ENCODE peak calls at places on chromosomes 12 and 14, in eight cellular contexts. One of them, this sample, is unnamed. For H3K36me3, the result is how much of the 10 kb centered on the place peaks cover.

GRCh38 chr12:8950702-8951478 is 1.4 kb upstream of the M6PR start:
- DNase-seq in ascending aorta: no peak
- DNase-seq in CD8-positive, alpha-beta T cell: peak
- DNase-seq in pancreas: no peak
- DNase-seq in PC-3: no peak
- DNase-seq in mammary epithelial cell: no peak
- DNase-seq in thyroid gland: no peak
- DNase-seq in mucosa of descending colon: no peak
- DNase-seq in this sample: no peak

GRCh38 chr12:118288174-118288573 is 84.5 kb downstream of the TAOK3 start:
- DNase-seq in PC-3: no peak
- DNase-seq in pancreas: no peak
- DNase-seq in CD8-positive, alpha-beta T cell: no peak
- DNase-seq in mucosa of descending colon: no peak
- DNase-seq in mammary epithelial cell: no peak
- DNase-seq in thyroid gland: no peak
- DNase-seq in ascending aorta: no peak
- DNase-seq in this sample: no peak

GRCh38 chr14:75886661-75887348 is 95.0 kb downstream of the TGFB3 start:
- DNase-seq in pancreas: no peak
- DNase-seq in CD8-positive, alpha-beta T cell: no peak
- DNase-seq in thyroid gland: no peak
- DNase-seq in mucosa of descending colon: no peak
- DNase-seq in PC-3: no peak
- DNase-seq in ascending aorta: no peak
- DNase-seq in mammary epithelial cell: peak
- DNase-seq in this sample: no peak

GRCh38 chr12:78189656-78190055 is 359.0 kb downstream of the NAV3 start:
- DNase-seq in thyroid gland: no peak
- DNase-seq in mucosa of descending colon: no peak
- DNase-seq in ascending aorta: no peak
- DNase-seq in mammary epithelial cell: no peak
- DNase-seq in pancreas: no peak
- DNase-seq in PC-3: no peak
- DNase-seq in CD8-positive, alpha-beta T cell: no peak
- DNase-seq in this sample: no peak

GRCh38 chr14:20751963-20752562 is 6.4 kb downstream of the EDDM3A start:
- DNase-seq in ascending aorta: no peak
- DNase-seq in mucosa of descending colon: no peak
- DNase-seq in CD8-positive, alpha-beta T cell: no peak
- DNase-seq in pancreas: no peak
- DNase-seq in mammary epithelial cell: peak
- DNase-seq in PC-3: no peak
- DNase-seq in thyroid gland: no peak
- DNase-seq in this sample: no peak

GRCh38 chr12:125220404-125221273 is 155.4 kb downstream of the AACS start:
- DNase-seq in ascending aorta: no peak
- DNase-seq in thyroid gland: peak
- DNase-seq in CD8-positive, alpha-beta T cell: no peak
- DNase-seq in mucosa of descending colon: no peak
- DNase-seq in PC-3: no peak
- DNase-seq in mammary epithelial cell: peak
- DNase-seq in pancreas: peak
- DNase-seq in this sample: no peak

GRCh38 chr14:30064454-30064853 is 136.8 kb upstream of the PRKD1 start:
- DNase-seq in mucosa of descending colon: no peak
- DNase-seq in thyroid gland: no peak
- DNase-seq in CD8-positive, alpha-beta T cell: no peak
- DNase-seq in PC-3: no peak
- DNase-seq in ascending aorta: no peak
- DNase-seq in mammary epithelial cell: no peak
- DNase-seq in pancreas: no peak
- DNase-seq in this sample: no peak

GRCh38 chr12:13597166-13597565 is 384.2 kb downstream of the GRIN2B start:
- DNase-seq in CD8-positive, alpha-beta T cell: no peak
- DNase-seq in thyroid gland: no peak
- DNase-seq in pancreas: no peak
- DNase-seq in mammary epithelial cell: no peak
- DNase-seq in mucosa of descending colon: no peak
- DNase-seq in ascending aorta: no peak
- DNase-seq in PC-3: no peak
- DNase-seq in this sample: no peak

GRCh38 chr12:121325922-121326396 is 26.3 kb downstream of the ANAPC5 start:
- DNase-seq in ascending aorta: no peak
- DNase-seq in CD8-positive, alpha-beta T cell: no peak
- DNase-seq in mucosa of descending colon: no peak
- DNase-seq in mammary epithelial cell: no peak
- DNase-seq in thyroid gland: no peak
- DNase-seq in PC-3: no peak
- DNase-seq in pancreas: peak
- DNase-seq in this sample: no peak

GRCh38 chr12:89016970-89017778 is 335.1 kb downstream of the DUSP6 start:
- DNase-seq in mucosa of descending colon: peak
- DNase-seq in ascending aorta: no peak
- DNase-seq in pancreas: peak
- DNase-seq in PC-3: peak
- DNase-seq in thyroid gland: peak
- DNase-seq in mammary epithelial cell: peak
- DNase-seq in CD8-positive, alpha-beta T cell: no peak
- DNase-seq in this sample: peak

GRCh38 chr14:94850332-94851211 is 80.7 kb upstream of the GSC start:
- DNase-seq in pancreas: peak
- DNase-seq in mammary epithelial cell: no peak
- DNase-seq in CD8-positive, alpha-beta T cell: no peak
- DNase-seq in thyroid gland: peak
- DNase-seq in PC-3: no peak
- DNase-seq in ascending aorta: no peak
- DNase-seq in mucosa of descending colon: no peak
- DNase-seq in this sample: peak

GRCh38 chr14:104820669-104821228 is 19.8 kb downstream of the ZBTB42 start:
- DNase-seq in mucosa of descending colon: peak
- DNase-seq in ascending aorta: no peak
- DNase-seq in thyroid gland: peak
- DNase-seq in PC-3: no peak
- DNase-seq in mammary epithelial cell: peak
- DNase-seq in pancreas: peak
- DNase-seq in CD8-positive, alpha-beta T cell: no peak
- DNase-seq in this sample: peak

GRCh38 chr12:20455001-20455706 is 86.8 kb downstream of the PDE3A start:
- DNase-seq in thyroid gland: no peak
- DNase-seq in ascending aorta: no peak
- DNase-seq in PC-3: no peak
- DNase-seq in CD8-positive, alpha-beta T cell: no peak
- DNase-seq in mammary epithelial cell: no peak
- DNase-seq in pancreas: no peak
- DNase-seq in mucosa of descending colon: no peak
- DNase-seq in this sample: no peak

GRCh38 chr14:97298331-97298730 is 501.1 kb downstream of the VRK1 start:
- DNase-seq in pancreas: no peak
- DNase-seq in mucosa of descending colon: no peak
- DNase-seq in ascending aorta: no peak
- DNase-seq in mammary epithelial cell: no peak
- DNase-seq in CD8-positive, alpha-beta T cell: no peak
- DNase-seq in PC-3: peak
- DNase-seq in thyroid gland: no peak
- DNase-seq in this sample: no peak

GRCh38 chr14:101134161-101134631 is 230.7 kb upstream of the RTL1 start:
- DNase-seq in CD8-positive, alpha-beta T cell: peak
- DNase-seq in pancreas: no peak
- DNase-seq in mammary epithelial cell: no peak
- DNase-seq in PC-3: no peak
- DNase-seq in ascending aorta: no peak
- DNase-seq in thyroid gland: no peak
- DNase-seq in mucosa of descending colon: no peak
- DNase-seq in this sample: peak

GRCh38 chr12:16674885-16675284 is 68.9 kb upstream of the LMO3 start:
- DNase-seq in mucosa of descending colon: no peak
- DNase-seq in pancreas: no peak
- DNase-seq in ascending aorta: no peak
- DNase-seq in CD8-positive, alpha-beta T cell: no peak
- DNase-seq in thyroid gland: no peak
- DNase-seq in mammary epithelial cell: no peak
- DNase-seq in PC-3: no peak
- DNase-seq in this sample: no peak

GRCh38 chr14:50936882-50937281 is 7.4 kb downstream of the PYGL start:
- DNase-seq in PC-3: no peak
- DNase-seq in mucosa of descending colon: no peak
- DNase-seq in CD8-positive, alpha-beta T cell: no peak
- DNase-seq in mammary epithelial cell: peak
- DNase-seq in ascending aorta: no peak
- DNase-seq in thyroid gland: no peak
- DNase-seq in pancreas: no peak
- DNase-seq in this sample: no peak

GRCh38 chr12:110001596-110001995 is 2.4 kb downstream of the ANKRD13A start:
- DNase-seq in thyroid gland: no peak
- DNase-seq in mammary epithelial cell: peak
- DNase-seq in mucosa of descending colon: no peak
- DNase-seq in PC-3: peak
- DNase-seq in ascending aorta: no peak
- DNase-seq in CD8-positive, alpha-beta T cell: no peak
- DNase-seq in pancreas: no peak
- DNase-seq in this sample: no peak

GRCh38 chr12:18581232-18581962 is 156.4 kb downstream of the PLCZ1 start:
- DNase-seq in pancreas: no peak
- DNase-seq in ascending aorta: no peak
- DNase-seq in PC-3: no peak
- DNase-seq in thyroid gland: no peak
- DNase-seq in CD8-positive, alpha-beta T cell: no peak
- DNase-seq in mucosa of descending colon: no peak
- DNase-seq in mammary epithelial cell: no peak
- DNase-seq in this sample: no peak

GRCh38 chr12:29783773-29784666 is at the start of gene TMTC1:
- DNase-seq in PC-3: peak
- DNase-seq in thyroid gland: peak
- DNase-seq in mucosa of descending colon: peak
- DNase-seq in ascending aorta: peak
- DNase-seq in pancreas: peak
- DNase-seq in mammary epithelial cell: peak
- DNase-seq in CD8-positive, alpha-beta T cell: no peak
- DNase-seq in this sample: peak

GRCh38 chr12:32377344-32378000 is 21.9 kb upstream of the FGD4 start:
- DNase-seq in mammary epithelial cell: no peak
- DNase-seq in mucosa of descending colon: no peak
- DNase-seq in ascending aorta: no peak
- DNase-seq in thyroid gland: no peak
- DNase-seq in CD8-positive, alpha-beta T cell: no peak
- DNase-seq in pancreas: no peak
- DNase-seq in PC-3: no peak
- DNase-seq in this sample: no peak

GRCh38 chr12:2018401-2018800 is 14.1 kb upstream of the DCP1B start:
- DNase-seq in pancreas: no peak
- DNase-seq in PC-3: no peak
- DNase-seq in mucosa of descending colon: no peak
- DNase-seq in thyroid gland: peak
- DNase-seq in CD8-positive, alpha-beta T cell: no peak
- DNase-seq in ascending aorta: no peak
- DNase-seq in mammary epithelial cell: no peak
- DNase-seq in this sample: no peak

GRCh38 chr12:30457621-30458289 is 237.9 kb downstream of the IPO8 start:
- DNase-seq in mammary epithelial cell: peak
- DNase-seq in mucosa of descending colon: no peak
- DNase-seq in PC-3: peak
- DNase-seq in pancreas: no peak
- DNase-seq in ascending aorta: no peak
- DNase-seq in CD8-positive, alpha-beta T cell: no peak
- DNase-seq in thyroid gland: no peak
- DNase-seq in this sample: peak

DNA sequence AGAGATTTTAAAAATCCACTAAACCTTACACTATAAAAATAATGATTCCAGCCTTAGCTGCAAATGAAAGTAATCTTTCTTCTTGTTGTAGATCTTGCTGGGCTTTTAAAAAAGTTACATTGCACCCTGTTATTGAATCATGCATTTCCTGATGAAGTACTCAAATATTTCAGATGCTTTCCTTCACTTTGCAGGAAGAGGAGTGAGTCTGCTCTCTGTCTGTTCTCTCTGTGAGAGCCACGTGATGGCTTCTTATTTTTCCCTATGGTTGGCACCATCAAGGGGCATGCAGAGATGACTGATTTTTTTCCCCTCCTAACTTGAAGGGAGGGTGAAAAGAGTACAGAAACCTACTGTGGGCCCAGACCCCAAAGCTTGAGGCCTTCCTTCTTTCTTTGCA is 262.7 kb downstream of the ATP23 start:
- DNase-seq in mammary epithelial cell: no peak
- DNase-seq in thyroid gland: no peak
- DNase-seq in CD8-positive, alpha-beta T cell: no peak
- DNase-seq in ascending aorta: no peak
- DNase-seq in PC-3: no peak
- DNase-seq in mucosa of descending colon: no peak
- DNase-seq in pancreas: no peak
- DNase-seq in this sample: no peak
- H3K36me3 ChIP-seq in mammary epithelial cell: under half
- H3K36me3 ChIP-seq in thyroid gland: under half
- H3K36me3 ChIP-seq in CD8-positive, alpha-beta T cell: under half
- H3K36me3 ChIP-seq in ascending aorta: under half
- H3K36me3 ChIP-seq in PC-3: under half
- H3K36me3 ChIP-seq in mucosa of descending colon: under half
- H3K36me3 ChIP-seq in pancreas: under half
- H3K36me3 ChIP-seq in this sample: under half

GRCh38 chr12:51820721-51821422 is 27.6 kb downstream of the FIGNL2 start:
- DNase-seq in PC-3: peak
- DNase-seq in mammary epithelial cell: no peak
- DNase-seq in thyroid gland: peak
- DNase-seq in pancreas: peak
- DNase-seq in mucosa of descending colon: peak
- DNase-seq in ascending aorta: peak
- DNase-seq in CD8-positive, alpha-beta T cell: peak
- DNase-seq in this sample: no peak
- TF ChIP-seq CTCF in PC-3: peak
- TF ChIP-seq CTCF in mammary epithelial cell: no peak
- TF ChIP-seq CTCF in thyroid gland: peak
- TF ChIP-seq CTCF in pancreas: peak
- TF ChIP-seq CTCF in mucosa of descending colon: no peak
- TF ChIP-seq CTCF in ascending aorta: no peak
- TF ChIP-seq CTCF in CD8-positive, alpha-beta T cell: peak
- TF ChIP-seq CTCF in this sample: no peak

DNA sequence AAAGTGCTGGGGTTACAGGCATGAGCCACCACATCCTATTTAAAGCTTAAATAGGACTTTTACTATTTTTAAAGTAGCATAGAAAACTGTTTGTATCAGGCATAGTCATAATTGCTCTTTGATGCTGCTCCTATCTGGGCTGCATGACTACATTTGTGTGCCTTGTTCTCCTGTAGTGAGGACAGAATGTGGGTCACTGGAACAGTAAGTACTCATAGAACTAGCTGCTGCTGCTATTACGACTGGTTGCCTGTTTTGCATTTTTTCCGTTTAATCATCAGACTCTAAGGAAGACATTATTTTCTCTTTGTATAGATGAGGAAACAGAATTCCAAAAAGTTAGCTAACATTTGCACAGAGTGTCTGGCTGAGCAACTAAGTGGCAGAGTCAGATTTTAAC is 42.8 kb downstream of the ZC3H14 start:
- DNase-seq in pancreas: no peak
- DNase-seq in mucosa of descending colon: no peak
- DNase-seq in thyroid gland: no peak
- DNase-seq in mammary epithelial cell: no peak
- DNase-seq in CD8-positive, alpha-beta T cell: no peak
- DNase-seq in PC-3: no peak
- DNase-seq in ascending aorta: no peak
- DNase-seq in this sample: no peak
- H3K36me3 ChIP-seq in pancreas: under half
- H3K36me3 ChIP-seq in mucosa of descending colon: under half
- H3K36me3 ChIP-seq in thyroid gland: half or more
- H3K36me3 ChIP-seq in mammary epithelial cell: under half
- H3K36me3 ChIP-seq in CD8-positive, alpha-beta T cell: half or more
- H3K36me3 ChIP-seq in PC-3: half or more
- H3K36me3 ChIP-seq in ascending aorta: half or more
- H3K36me3 ChIP-seq in this sample: under half

GRCh38 chr12:38141861-38142260 is 174.7 kb upstream of the ALG10B start:
- DNase-seq in CD8-positive, alpha-beta T cell: no peak
- DNase-seq in mucosa of descending colon: no peak
- DNase-seq in pancreas: peak
- DNase-seq in mammary epithelial cell: no peak
- DNase-seq in PC-3: no peak
- DNase-seq in ascending aorta: no peak
- DNase-seq in thyroid gland: no peak
- DNase-seq in this sample: no peak
- TF ChIP-seq CTCF in CD8-positive, alpha-beta T cell: no peak
- TF ChIP-seq CTCF in mucosa of descending colon: no peak
- TF ChIP-seq CTCF in pancreas: no peak
- TF ChIP-seq CTCF in mammary epithelial cell: no peak
- TF ChIP-seq CTCF in PC-3: no peak
- TF ChIP-seq CTCF in ascending aorta: no peak
- TF ChIP-seq CTCF in thyroid gland: no peak
- TF ChIP-seq CTCF in this sample: no peak

This sample was measured in hepatocyte.